ENCODE peak calls at places on chromosomes 1 and 21, in four cellular contexts. F, S, C and Q are unnamed samples.

GRCh38 chr1:40059292-40059959 is 18.9 kb downstream of the CAP1 start:
- DNase-seq in F (no peak), S (no peak), C (no peak), Q (no peak)

GRCh38 chr1:23129846-23130245 is 38.8 kb downstream of the LUZP1 start:
- DNase-seq in F (no peak), S (no peak), C (no peak), Q (no peak)

GRCh38 chr1:50422946-50423669 is at the start of gene DMRTA2:
- DNase-seq in F (no peak), S (no peak), C (peak), Q (no peak)

GRCh38 chr1:79726321-79726720 is 719.8 kb upstream of the ADGRL4 start:
- DNase-seq in F (no peak), S (no peak), C (no peak), Q (no peak)

GRCh38 chr1:206895837-206896242 is 1.4 kb upstream of the IL24 start:
- DNase-seq in F (no peak), S (no peak), C (no peak), Q (no peak)

GRCh38 chr1:97066860-97067259 is 345.3 kb downstream of the PTBP2 start:
- DNase-seq in F (no peak), S (no peak), C (no peak), Q (no peak)

GRCh38 chr1:26597629-26598039 is 68.1 kb downstream of the RPS6KA1 start:
- DNase-seq in F (no peak), S (peak), C (no peak), Q (no peak)

GRCh38 chr1:223641523-223642039 is 23.9 kb downstream of the CAPN8 start:
- DNase-seq in F (peak), S (no peak), C (peak), Q (no peak)

GRCh38 chr1:25727819-25728286 is 72.1 kb upstream of the SELENON start:
- DNase-seq in F (peak), S (peak), C (peak), Q (no peak)

GRCh38 chr1:201819346-201819745 is 9.6 kb upstream of the IPO9 start:
- DNase-seq in F (no peak), S (no peak), C (no peak), Q (no peak)

GRCh38 chr1:231423648-231424047 is 1.6 kb upstream of the EGLN1 start:
- DNase-seq in F (no peak), S (no peak), C (no peak), Q (no peak)

GRCh38 chr21:27526451-27526850 is 559.6 kb upstream of the ADAMTS5 start:
- DNase-seq in F (no peak), S (no peak), C (no peak), Q (no peak)

GRCh38 chr1:232017057-232017456 is 390.5 kb downstream of the DISC1 start:
- DNase-seq in F (no peak), S (no peak), C (no peak), Q (no peak)

GRCh38 chr1:1996207-1996651 is 7.4 kb downstream of the CFAP74 start:
- DNase-seq in F (no peak), S (no peak), C (no peak), Q (no peak)

GRCh38 chr1:165364432-165365133 is 8.1 kb upstream of the LMX1A start:
- DNase-seq in F (no peak), S (peak), C (no peak), Q (no peak)

GRCh38 chr1:232150770-232151548 is 479.0 kb downstream of the SIPA1L2 start:
- DNase-seq in F (no peak), S (no peak), C (no peak), Q (no peak)

GRCh38 chr1:107254306-107254705 is 113.5 kb downstream of the NTNG1 start:
- DNase-seq in F (no peak), S (no peak), C (no peak), Q (no peak)

GRCh38 chr1:177646757-177647730 is 322.8 kb downstream of the SEC16B start:
- DNase-seq in F (no peak), S (no peak), C (no peak), Q (no peak)

GRCh38 chr1:27318596-27318995 is 3.4 kb upstream of the TMEM222 start:
- DNase-seq in F (no peak), S (no peak), C (no peak), Q (no peak)

GRCh38 chr1:162908780-162909179 is 47.8 kb upstream of the CCDC190 start:
- DNase-seq in F (no peak), S (no peak), C (no peak), Q (no peak)

GRCh38 chr21:19607983-19608668 is 1204.5 kb upstream of the TMPRSS15 start:
- DNase-seq in F (no peak), S (no peak), C (no peak), Q (no peak)

GRCh38 chr1:2050482-2050792 is 226 bp downstream of the PRKCZ start:
- DNase-seq in F (no peak), S (no peak), C (no peak), Q (no peak)

GRCh38 chr1:34328281-34328680 is 151.6 kb downstream of the C1orf94 start:
- DNase-seq in F (no peak), S (no peak), C (no peak), Q (no peak)

GRCh38 chr1:67987046-67987799 is 63.2 kb downstream of the DIRAS3 start:
- DNase-seq in F (no peak), S (no peak), C (no peak), Q (peak)

GRCh38 chr1:248863011-248863881 is 4.4 kb upstream of the ZNF692 start:
- DNase-seq in F (peak), S (peak), C (peak), Q (no peak)

GRCh38 chr1:60169206-60169605 is 95.6 kb upstream of the C1orf87 start:
- DNase-seq in F (no peak), S (no peak), C (no peak), Q (no peak)

GRCh38 chr1:52423771-52424170 is 19.4 kb downstream of the PRPF38A start:
- DNase-seq in F (no peak), S (no peak), C (no peak), Q (no peak)

GRCh38 chr1:168821434-168821833 is 92.4 kb upstream of the DPT start:
- DNase-seq in F (no peak), S (no peak), C (no peak), Q (no peak)

GRCh38 chr1:3577711-3578432 is 33.4 kb downstream of the MEGF6 start:
- DNase-seq in F (no peak), S (no peak), C (no peak), Q (no peak)

GRCh38 chr1:115317101-115318012 is 20.7 kb downstream of the NGF start:
- DNase-seq in F (peak), S (no peak), C (no peak), Q (no peak)

GRCh38 chr1:94720091-94720793 is 99.9 kb upstream of the SLC44A3 start:
- DNase-seq in F (no peak), S (no peak), C (no peak), Q (no peak)

GRCh38 chr1:224497714-224498573 is 63.3 kb upstream of the WDR26 start:
- DNase-seq in F (no peak), S (peak), C (no peak), Q (peak)

GRCh38 chr1:170285027-170285426 is 139.3 kb downstream of the NTMT2 start:
- DNase-seq in F (no peak), S (no peak), C (no peak), Q (no peak)

GRCh38 chr1:199546323-199546722 is 481.2 kb upstream of the NR5A2 start:
- DNase-seq in F (no peak), S (no peak), C (no peak), Q (no peak)

GRCh38 chr21:42319368-42319767 is 4.2 kb upstream of the TFF3 start:
- DNase-seq in F (no peak), S (no peak), C (peak), Q (no peak)

GRCh38 chr1:201245082-201245481 is 38.2 kb upstream of the PKP1 start:
- DNase-seq in F (no peak), S (no peak), C (no peak), Q (no peak)

GRCh38 chr1:109793089-109793485 is 29.4 kb upstream of the EPS8L3 start:
- DNase-seq in F (no peak), S (peak), C (no peak), Q (no peak)

GRCh38 chr1:220991959-220992704 is 112.9 kb downstream of the HLX start:
- DNase-seq in F (no peak), S (no peak), C (no peak), Q (no peak)

GRCh38 chr1:63691672-63692425 is 82.0 kb upstream of the ROR1 start:
- DNase-seq in F (peak), S (peak), C (no peak), Q (no peak)

GRCh38 chr1:43455205-43455889 is 1.6 kb upstream of the HYI start:
- DNase-seq in F (no peak), S (no peak), C (no peak), Q (no peak)
- H3K4me3 ChIP-seq in F (no peak), S (no peak), C (no peak), Q (no peak)

GRCh38 chr21:16194851-16195251 is 465.1 kb downstream of the USP25 start:
- DNase-seq in F (no peak), S (no peak), C (no peak), Q (no peak)
- H3K4me3 ChIP-seq in F (no peak), S (peak), C (no peak), Q (no peak)

DNA sequence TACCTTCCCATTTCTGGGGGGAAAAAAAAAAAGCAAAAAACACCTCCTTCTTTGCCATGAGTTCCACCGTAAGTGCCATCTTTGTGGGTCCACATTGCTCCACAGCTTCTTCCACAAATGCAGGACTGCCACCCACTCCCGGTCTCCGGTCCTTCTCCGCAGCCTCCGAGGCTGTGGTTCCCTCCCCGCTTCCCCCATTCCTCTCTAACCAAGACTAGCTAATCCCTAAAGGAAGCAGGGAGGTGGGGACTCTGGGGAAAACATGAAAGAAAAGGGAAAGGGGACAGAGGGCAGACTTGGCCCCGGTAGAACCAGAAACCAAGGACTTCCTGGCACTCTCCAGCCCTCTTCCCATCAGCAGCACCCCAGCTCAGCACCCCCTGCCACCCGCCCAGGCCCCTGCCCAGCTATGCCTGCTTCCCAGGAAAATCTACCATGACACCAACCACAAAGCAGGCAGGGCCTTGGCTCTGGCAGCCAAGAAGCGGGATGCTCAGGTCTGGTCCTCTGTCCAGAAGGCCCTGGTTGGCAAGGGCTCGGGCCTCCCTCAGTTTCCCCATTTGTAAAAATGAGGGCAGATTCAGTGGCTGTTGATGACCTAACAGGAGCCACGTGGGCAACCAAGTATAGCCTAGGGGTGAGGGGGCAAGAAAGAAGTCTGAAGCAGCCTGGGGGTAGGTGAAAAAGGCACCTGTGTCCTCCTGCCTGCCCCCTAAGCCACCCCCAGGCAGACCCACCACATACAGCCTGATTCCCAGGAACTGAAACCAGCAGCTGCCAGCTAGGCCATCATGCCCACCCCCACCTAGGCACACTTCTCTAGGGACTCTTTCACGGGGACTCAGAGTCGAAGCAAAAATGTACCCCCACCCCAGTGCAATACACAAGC is 2.5 kb downstream of the EPHA2 start:
- DNase-seq in F (no peak), S (no peak), C (no peak), Q (no peak)
- H3K4me3 ChIP-seq in F (peak), S (peak), C (no peak), Q (peak)

GRCh38 chr1:16927256-16927655 is 5.5 kb downstream of the CROCC start:
- DNase-seq in F (no peak), S (no peak), C (no peak), Q (peak)
- H3K4me3 ChIP-seq in F (no peak), S (no peak), C (no peak), Q (no peak)

GRCh38 chr21:45513003-45513706 is 29.1 kb downstream of the SLC19A1 start:
- DNase-seq in F (peak), S (no peak), C (peak), Q (peak)
- H3K4me3 ChIP-seq in F (no peak), S (no peak), C (no peak), Q (no peak)

GRCh38 chr1:61270107-61270506 is 187.7 kb downstream of the NFIA start:
- DNase-seq in F (no peak), S (no peak), C (no peak), Q (no peak)

GRCh38 chr1:61273167-61273705 is 190.9 kb downstream of the NFIA start:
- DNase-seq in F (no peak), S (no peak), C (no peak), Q (no peak)

GRCh38 chr1:61269648-61270047 is 187.3 kb downstream of the NFIA start:
- DNase-seq in F (no peak), S (no peak), C (no peak), Q (no peak)

GRCh38 chr1:61270761-61271411 is 188.5 kb downstream of the NFIA start:
- DNase-seq in F (no peak), S (no peak), C (no peak), Q (no peak)

GRCh38 chr1:61271412-61271789 is 189.0 kb downstream of the NFIA start:
- DNase-seq in F (no peak), S (no peak), C (no peak), Q (no peak)
- H3K4me3 ChIP-seq in F (no peak), S (no peak), C (no peak), Q (no peak)

DNA sequence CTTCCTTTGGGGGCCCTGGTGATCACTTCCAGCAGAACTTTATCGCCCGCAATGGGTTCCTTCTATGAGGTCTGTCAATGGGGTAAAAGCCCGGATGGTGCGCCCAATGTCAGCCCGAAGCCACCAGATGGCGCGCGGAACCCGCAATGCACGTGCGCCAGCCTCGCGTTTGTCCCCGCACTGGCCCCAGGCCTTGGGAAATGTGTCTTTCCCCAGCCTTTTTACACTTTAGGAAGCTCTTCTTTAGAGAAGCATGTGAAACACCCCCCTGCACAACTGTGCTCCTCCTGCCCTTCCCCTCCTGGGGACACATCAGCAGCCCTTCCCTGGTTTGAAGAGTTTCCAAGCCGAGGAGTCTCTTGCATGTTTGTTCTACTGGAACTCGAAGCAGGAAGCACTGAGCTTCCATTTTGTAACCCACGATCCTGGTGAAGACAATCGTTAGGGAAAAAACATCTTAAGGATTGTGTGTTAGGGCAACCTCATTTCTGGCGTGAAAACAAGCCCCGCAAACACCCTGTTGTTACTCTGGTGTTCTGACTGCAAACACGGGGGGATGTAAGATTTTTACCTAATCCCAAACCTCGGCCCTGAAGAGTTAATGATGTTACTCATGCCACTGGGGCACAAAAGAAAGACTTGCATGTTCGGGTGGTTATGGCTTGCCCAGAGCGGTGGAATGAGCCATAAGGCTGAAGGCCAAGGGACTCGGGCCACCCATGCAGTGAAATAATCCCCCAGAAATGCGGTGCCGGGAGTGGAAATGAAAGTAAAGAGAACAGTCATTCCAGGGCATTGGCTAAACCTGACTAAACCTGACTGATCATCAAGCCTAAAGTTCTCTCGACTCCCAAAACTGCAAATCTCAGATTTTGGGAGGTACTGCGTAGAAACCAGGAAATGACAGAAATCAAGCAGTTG is 20.4 kb upstream of the TARBP1 start:
- DNase-seq in F (peak), S (peak), C (peak), Q (peak)
- H3K4me3 ChIP-seq in F (no peak), S (peak), C (no peak), Q (no peak)

GRCh38 chr1:218702808-218703207 is 357.7 kb downstream of the TGFB2 start:
- DNase-seq in F (no peak), S (no peak), C (no peak), Q (no peak)
- H3K4me3 ChIP-seq in F (no peak), S (no peak), C (no peak), Q (no peak)